ENCODE peak calls at places on chromosome 4, in seven cellular contexts. G is heart right ventricle; E is skeletal muscle cell; R is naive thymus-derived CD4-positive, alpha-beta T cell; I is NT2/D1; U is cardiac fibroblast; D is CD4-positive, alpha-beta memory T cell. P is an unnamed sample.

GRCh38 chr4:176001171-176002006 is 64.3 kb upstream of the WDR17 start:
- DNase-seq in G (peak), E (no peak), R (no peak), I (peak), U (peak), D (no peak), P (no peak)

GRCh38 chr4:90099795-90100194 is 27.4 kb upstream of the CCSER1 start:
- DNase-seq in G (no peak), E (no peak), R (no peak), I (no peak), U (no peak), D (no peak), P (no peak)

GRCh38 chr4:65893957-65894755 is 223.9 kb upstream of the EPHA5 start:
- DNase-seq in G (no peak), E (peak), R (no peak), I (no peak), U (peak), D (no peak), P (no peak)

GRCh38 chr4:156420557-156420956 is 466.9 kb upstream of the CTSO start:
- DNase-seq in G (no peak), E (peak), R (no peak), I (no peak), U (peak), D (no peak), P (no peak)

GRCh38 chr4:161828061-161828460 is 335.7 kb downstream of the FSTL5 start:
- DNase-seq in G (no peak), E (peak), R (no peak), I (no peak), U (peak), D (no peak), P (no peak)

GRCh38 chr4:176350671-176351070 is 30.9 kb downstream of the SPCS3 start:
- DNase-seq in G (no peak), E (no peak), R (no peak), I (no peak), U (no peak), D (no peak), P (no peak)

GRCh38 chr4:7382634-7383014 is 52.1 kb downstream of the PSAPL1 start:
- DNase-seq in G (no peak), E (no peak), R (no peak), I (no peak), U (no peak), D (no peak), P (no peak)

GRCh38 chr4:158121203-158121586 is 51.6 kb downstream of the GASK1B start:
- DNase-seq in G (peak), E (peak), R (no peak), I (no peak), U (peak), D (no peak), P (no peak)

GRCh38 chr4:86957214-86957613 is 22.4 kb downstream of the AFF1 start:
- DNase-seq in G (no peak), E (no peak), R (no peak), I (no peak), U (peak), D (no peak), P (no peak)

GRCh38 chr4:174314770-174315169 is 31.1 kb downstream of the CEP44 start:
- DNase-seq in G (no peak), E (no peak), R (no peak), I (peak), U (peak), D (no peak), P (no peak)

GRCh38 chr4:39825090-39825489 is 127.2 kb downstream of the UBE2K start:
- DNase-seq in G (no peak), E (no peak), R (no peak), I (no peak), U (no peak), D (no peak), P (no peak)

GRCh38 chr4:16448240-16448639 is 222.0 kb upstream of the TAPT1 start:
- DNase-seq in G (no peak), E (no peak), R (no peak), I (no peak), U (no peak), D (no peak), P (no peak)

GRCh38 chr4:7411491-7411890 is 23.2 kb downstream of the PSAPL1 start:
- DNase-seq in G (no peak), E (no peak), R (no peak), I (no peak), U (no peak), D (no peak), P (no peak)

GRCh38 chr4:36841583-36842326 is 402.8 kb upstream of the NWD2 start:
- DNase-seq in G (no peak), E (peak), R (no peak), I (no peak), U (no peak), D (no peak), P (no peak)

GRCh38 chr4:34318773-34319172 is 1925.5 kb downstream of the ARAP2 start:
- DNase-seq in G (no peak), E (no peak), R (no peak), I (no peak), U (no peak), D (no peak), P (no peak)

GRCh38 chr4:31741321-31741720 is 1021.2 kb downstream of the PCDH7 start:
- DNase-seq in G (no peak), E (peak), R (no peak), I (no peak), U (no peak), D (no peak), P (no peak)

GRCh38 chr4:76216975-76217814 is 3.6 kb upstream of the SCARB2 start:
- DNase-seq in G (no peak), E (no peak), R (no peak), I (no peak), U (no peak), D (no peak), P (no peak)

GRCh38 chr4:54184581-54184980 is 44.5 kb upstream of the PDGFRA start:
- DNase-seq in G (no peak), E (no peak), R (no peak), I (no peak), U (no peak), D (no peak), P (no peak)

GRCh38 chr4:182107931-182108330 is 135.3 kb upstream of the TENM3 start:
- DNase-seq in G (no peak), E (no peak), R (no peak), I (no peak), U (no peak), D (no peak), P (no peak)

GRCh38 chr4:182533948-182534347 is 290.7 kb downstream of the TENM3 start:
- DNase-seq in G (no peak), E (peak), R (no peak), I (no peak), U (no peak), D (no peak), P (no peak)

GRCh38 chr4:25879991-25880641 is 17.3 kb upstream of the SEL1L3 start:
- DNase-seq in G (no peak), E (peak), R (no peak), I (no peak), U (peak), D (no peak), P (no peak)

GRCh38 chr4:71411976-71412375 is 73.2 kb downstream of the SLC4A4 start:
- DNase-seq in G (no peak), E (no peak), R (no peak), I (no peak), U (peak), D (no peak), P (no peak)

GRCh38 chr4:167883271-167883670 is 209.1 kb upstream of the ANXA10 start:
- DNase-seq in G (no peak), E (no peak), R (no peak), I (no peak), U (no peak), D (no peak), P (no peak)

GRCh38 chr4:40046311-40046980 is 10.2 kb upstream of the N4BP2 start:
- DNase-seq in G (peak), E (peak), R (no peak), I (no peak), U (peak), D (no peak), P (no peak)

GRCh38 chr4:132056466-132056865 is 1092.6 kb upstream of the PCDH10 start:
- DNase-seq in G (no peak), E (no peak), R (no peak), I (no peak), U (peak), D (no peak), P (no peak)

GRCh38 chr4:6767725-6768538 is 14.6 kb upstream of the KIAA0232 start:
- DNase-seq in G (no peak), E (no peak), R (no peak), I (no peak), U (no peak), D (no peak), P (no peak)

GRCh38 chr4:152039085-152039484 is 278.3 kb upstream of the GATB start:
- DNase-seq in G (peak), E (no peak), R (no peak), I (no peak), U (peak), D (no peak), P (no peak)

GRCh38 chr4:84673475-84674230 is 90.7 kb downstream of the CDS1 start:
- DNase-seq in G (no peak), E (peak), R (no peak), I (no peak), U (peak), D (no peak), P (no peak)

GRCh38 chr4:52889354-52889753 is 27.2 kb downstream of the RASL11B start:
- DNase-seq in G (no peak), E (no peak), R (no peak), I (no peak), U (no peak), D (no peak), P (no peak)

GRCh38 chr4:71009796-71010588 is 16.5 kb downstream of the DCK start:
- DNase-seq in G (no peak), E (no peak), R (peak), I (no peak), U (peak), D (peak), P (peak)

GRCh38 chr4:46441116-46441859 is 51.4 kb upstream of the GABRA2 start:
- DNase-seq in G (no peak), E (no peak), R (no peak), I (no peak), U (no peak), D (no peak), P (no peak)

GRCh38 chr4:59608466-59608865 is 1591.7 kb upstream of the ADGRL3 start:
- DNase-seq in G (no peak), E (peak), R (no peak), I (no peak), U (no peak), D (no peak), P (no peak)

GRCh38 chr4:78610546-78611214 is 59.1 kb downstream of the ANXA3 start:
- DNase-seq in G (no peak), E (no peak), R (peak), I (no peak), U (peak), D (peak), P (peak)

GRCh38 chr4:100311181-100311580 is 120.9 kb upstream of the DDIT4L start:
- DNase-seq in G (no peak), E (no peak), R (no peak), I (no peak), U (no peak), D (no peak), P (peak)

DNA sequence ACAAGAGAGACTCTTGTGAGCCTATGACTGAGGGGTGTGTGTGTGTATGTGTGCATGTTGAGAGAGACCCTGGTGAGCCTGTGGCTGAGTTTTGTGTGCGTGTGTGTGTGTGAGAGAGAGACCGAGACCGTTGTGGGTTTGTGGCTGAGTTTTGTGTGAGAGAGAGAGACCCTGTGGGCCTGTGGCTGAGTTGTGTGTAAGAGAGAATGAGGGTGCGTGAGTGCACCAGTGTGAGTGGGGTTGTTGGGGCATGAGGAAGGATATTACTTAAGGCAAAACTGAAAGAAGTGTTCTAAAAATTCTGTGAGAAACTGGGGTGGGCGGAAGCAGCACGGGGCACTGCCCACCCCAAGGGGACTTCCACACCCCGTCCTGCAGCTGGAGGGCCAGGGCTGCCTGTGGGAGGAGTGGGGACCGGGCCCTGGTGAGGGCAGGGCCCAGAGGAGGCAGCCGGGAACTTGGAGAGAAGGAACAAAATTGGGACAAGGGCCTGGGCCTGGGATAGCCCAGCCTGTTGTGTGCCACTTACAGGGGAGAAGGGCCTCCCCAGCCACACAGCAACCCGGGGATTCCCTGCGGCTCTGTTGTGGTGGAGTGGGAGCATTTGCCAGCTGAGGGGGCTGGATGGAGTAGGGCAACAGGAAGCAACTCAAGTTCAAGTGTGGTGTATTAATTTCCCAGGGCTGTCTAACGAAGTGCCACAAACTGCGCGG is 22.0 kb downstream of the TMEM131L start:
- DNase-seq in G (no peak), E (no peak), R (peak), I (no peak), U (peak), D (peak), P (peak)
- H3K4me3 ChIP-seq in G (peak), E (no peak), R (peak), I (no peak), U (no peak), D (peak), P (peak)

GRCh38 chr4:1684756-1685603 is 867 bp upstream of the FAM53A start:
- DNase-seq in G (no peak), E (no peak), R (no peak), I (no peak), U (no peak), D (peak), P (no peak)
- H3K4me3 ChIP-seq in G (peak), E (peak), R (peak), I (peak), U (peak), D (no peak), P (peak)

GRCh38 chr4:113012776-113013175 is 36.7 kb upstream of the ANK2 start:
- DNase-seq in G (no peak), E (no peak), R (no peak), I (no peak), U (peak), D (no peak), P (no peak)
- H3K4me3 ChIP-seq in G (no peak), E (no peak), R (no peak), I (no peak), U (no peak), D (no peak), P (no peak)

GRCh38 chr4:82431831-82432230 is 1.4 kb downstream of the ENOPH1 start:
- DNase-seq in G (no peak), E (no peak), R (no peak), I (no peak), U (no peak), D (no peak), P (no peak)
- H3K4me3 ChIP-seq in G (peak), E (peak), R (no peak), I (peak), U (peak), D (no peak), P (peak)

DNA sequence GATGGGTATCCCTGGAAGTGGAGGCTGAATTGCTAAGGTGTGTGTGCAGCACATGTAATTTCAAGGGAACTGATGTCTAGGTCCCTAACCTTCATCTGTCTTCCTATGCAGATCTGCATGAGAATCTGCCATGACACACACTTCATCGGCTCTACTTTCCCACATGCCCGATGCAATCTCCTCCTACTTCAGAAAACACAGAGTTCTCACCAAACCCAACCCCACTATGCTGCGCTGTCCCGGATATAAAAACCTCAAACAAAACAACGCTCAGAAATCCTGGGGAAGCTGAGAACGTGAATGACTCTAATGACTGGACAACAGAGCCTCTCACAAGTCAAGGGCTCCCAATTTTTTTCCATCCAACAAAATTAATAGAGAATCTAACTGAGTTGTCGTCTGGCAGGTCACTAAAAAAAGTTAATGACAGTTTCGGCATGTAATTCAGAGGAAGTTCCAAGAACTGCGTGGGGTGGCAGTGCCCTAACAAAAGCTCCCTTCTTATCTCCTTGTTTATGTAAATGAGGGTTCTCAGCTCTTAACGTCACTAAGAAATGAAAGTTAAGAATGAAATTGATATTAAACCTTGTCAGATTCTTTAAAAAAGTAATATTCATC is 39.0 kb downstream of the STX18 start:
- DNase-seq in G (no peak), E (no peak), R (peak), I (no peak), U (peak), D (peak), P (peak)
- H3K4me3 ChIP-seq in G (no peak), E (no peak), R (peak), I (no peak), U (no peak), D (no peak), P (peak)

GRCh38 chr4:73451978-73452747 is 16.1 kb downstream of the AFP start:
- DNase-seq in G (no peak), E (no peak), R (no peak), I (no peak), U (peak), D (no peak), P (no peak)
- H3K4me3 ChIP-seq in G (no peak), E (no peak), R (no peak), I (no peak), U (no peak), D (no peak), P (no peak)

GRCh38 chr4:184440593-184441358 is 33.6 kb downstream of the IRF2 start:
- DNase-seq in G (no peak), E (no peak), R (no peak), I (no peak), U (no peak), D (no peak), P (no peak)

GRCh38 chr4:184439386-184439785 is 35.0 kb downstream of the IRF2 start:
- DNase-seq in G (no peak), E (no peak), R (no peak), I (no peak), U (no peak), D (no peak), P (no peak)

GRCh38 chr4:184443318-184443717 is 31.0 kb downstream of the IRF2 start:
- DNase-seq in G (no peak), E (no peak), R (no peak), I (no peak), U (no peak), D (no peak), P (no peak)

GRCh38 chr4:184439856-184440592 is 34.3 kb downstream of the IRF2 start:
- DNase-seq in G (no peak), E (peak), R (no peak), I (no peak), U (peak), D (no peak), P (no peak)

GRCh38 chr4:184441461-184442392 is 32.6 kb downstream of the IRF2 start:
- DNase-seq in G (peak), E (no peak), R (no peak), I (no peak), U (peak), D (no peak), P (no peak)
- H3K4me3 ChIP-seq in G (no peak), E (no peak), R (no peak), I (no peak), U (no peak), D (no peak), P (no peak)

GRCh38 chr4:41327770-41328169 is 71.0 kb downstream of the UCHL1 start:
- DNase-seq in G (no peak), E (no peak), R (no peak), I (no peak), U (no peak), D (no peak), P (no peak)
- H3K4me3 ChIP-seq in G (no peak), E (no peak), R (no peak), I (no peak), U (no peak), D (no peak), P (no peak)

GRCh38 chr4:143700420-143701352 is at the start of gene FREM3:
- DNase-seq in G (no peak), E (no peak), R (no peak), I (no peak), U (no peak), D (peak), P (peak)
- H3K4me3 ChIP-seq in G (peak), E (peak), R (no peak), I (peak), U (no peak), D (peak), P (peak)

P was measured in Jurkat, Clone E6-1.